ENCODE peak calls at places on chromosomes 6 and 20, in seven cellular contexts. One of them, this sample, is unnamed.

GRCh38 chr6:100269189-100269588 is 195.5 kb downstream of the SIM1 start:
- DNase-seq in transverse colon: no peak
- DNase-seq in stimulated activated naive CD8-positive, alpha-beta T cell treated with anti-CD3 and anti-CD28 coated beads, Interleukin-15, amount 100 ng/mL, for 72 hours: no peak
- DNase-seq in GM23338: no peak
- DNase-seq in stimulated activated CD4-positive, alpha-beta T cell treated with anti-CD3 and anti-CD28 coated beads, Interleukin-15, amount 100 ng/mL, for 1 hour: no peak
- DNase-seq in breast epithelium: no peak
- DNase-seq in adipocyte: peak
- DNase-seq in this sample: no peak

GRCh38 chr20:992801-993535 is 9.1 kb downstream of the RSPO4 start:
- DNase-seq in transverse colon: no peak
- DNase-seq in stimulated activated naive CD8-positive, alpha-beta T cell treated with anti-CD3 and anti-CD28 coated beads, Interleukin-15, amount 100 ng/mL, for 72 hours: no peak
- DNase-seq in GM23338: no peak
- DNase-seq in stimulated activated CD4-positive, alpha-beta T cell treated with anti-CD3 and anti-CD28 coated beads, Interleukin-15, amount 100 ng/mL, for 1 hour: no peak
- DNase-seq in breast epithelium: no peak
- DNase-seq in adipocyte: no peak
- DNase-seq in this sample: no peak

GRCh38 chr6:14765106-14765505 is 480.8 kb upstream of the JARID2 start:
- DNase-seq in transverse colon: no peak
- DNase-seq in stimulated activated naive CD8-positive, alpha-beta T cell treated with anti-CD3 and anti-CD28 coated beads, Interleukin-15, amount 100 ng/mL, for 72 hours: no peak
- DNase-seq in GM23338: no peak
- DNase-seq in stimulated activated CD4-positive, alpha-beta T cell treated with anti-CD3 and anti-CD28 coated beads, Interleukin-15, amount 100 ng/mL, for 1 hour: no peak
- DNase-seq in breast epithelium: no peak
- DNase-seq in adipocyte: peak
- DNase-seq in this sample: no peak

GRCh38 chr6:106685833-106686232 is 56.5 kb downstream of the QRSL1 start:
- DNase-seq in transverse colon: no peak
- DNase-seq in stimulated activated naive CD8-positive, alpha-beta T cell treated with anti-CD3 and anti-CD28 coated beads, Interleukin-15, amount 100 ng/mL, for 72 hours: no peak
- DNase-seq in GM23338: no peak
- DNase-seq in stimulated activated CD4-positive, alpha-beta T cell treated with anti-CD3 and anti-CD28 coated beads, Interleukin-15, amount 100 ng/mL, for 1 hour: no peak
- DNase-seq in breast epithelium: no peak
- DNase-seq in adipocyte: no peak
- DNase-seq in this sample: no peak

GRCh38 chr6:125509477-125509876 is 207.7 kb upstream of the HDDC2 start:
- DNase-seq in transverse colon: no peak
- DNase-seq in stimulated activated naive CD8-positive, alpha-beta T cell treated with anti-CD3 and anti-CD28 coated beads, Interleukin-15, amount 100 ng/mL, for 72 hours: no peak
- DNase-seq in GM23338: no peak
- DNase-seq in stimulated activated CD4-positive, alpha-beta T cell treated with anti-CD3 and anti-CD28 coated beads, Interleukin-15, amount 100 ng/mL, for 1 hour: no peak
- DNase-seq in breast epithelium: no peak
- DNase-seq in adipocyte: no peak
- DNase-seq in this sample: no peak

GRCh38 chr6:15616266-15616665 is 46.6 kb downstream of the DTNBP1 start:
- DNase-seq in transverse colon: no peak
- DNase-seq in stimulated activated naive CD8-positive, alpha-beta T cell treated with anti-CD3 and anti-CD28 coated beads, Interleukin-15, amount 100 ng/mL, for 72 hours: no peak
- DNase-seq in GM23338: peak
- DNase-seq in stimulated activated CD4-positive, alpha-beta T cell treated with anti-CD3 and anti-CD28 coated beads, Interleukin-15, amount 100 ng/mL, for 1 hour: no peak
- DNase-seq in breast epithelium: no peak
- DNase-seq in adipocyte: no peak
- DNase-seq in this sample: no peak

GRCh38 chr6:31163922-31164321 is 5.5 kb downstream of the TCF19 start:
- DNase-seq in transverse colon: no peak
- DNase-seq in stimulated activated naive CD8-positive, alpha-beta T cell treated with anti-CD3 and anti-CD28 coated beads, Interleukin-15, amount 100 ng/mL, for 72 hours: no peak
- DNase-seq in GM23338: no peak
- DNase-seq in stimulated activated CD4-positive, alpha-beta T cell treated with anti-CD3 and anti-CD28 coated beads, Interleukin-15, amount 100 ng/mL, for 1 hour: no peak
- DNase-seq in breast epithelium: no peak
- DNase-seq in adipocyte: no peak
- DNase-seq in this sample: no peak

GRCh38 chr6:72966628-72967280 is 258.5 kb downstream of the KHDC1L start:
- DNase-seq in transverse colon: no peak
- DNase-seq in stimulated activated naive CD8-positive, alpha-beta T cell treated with anti-CD3 and anti-CD28 coated beads, Interleukin-15, amount 100 ng/mL, for 72 hours: no peak
- DNase-seq in GM23338: no peak
- DNase-seq in stimulated activated CD4-positive, alpha-beta T cell treated with anti-CD3 and anti-CD28 coated beads, Interleukin-15, amount 100 ng/mL, for 1 hour: no peak
- DNase-seq in breast epithelium: no peak
- DNase-seq in adipocyte: peak
- DNase-seq in this sample: no peak

GRCh38 chr6:10425973-10426780 is 11.3 kb upstream of the TFAP2A start:
- DNase-seq in transverse colon: peak
- DNase-seq in stimulated activated naive CD8-positive, alpha-beta T cell treated with anti-CD3 and anti-CD28 coated beads, Interleukin-15, amount 100 ng/mL, for 72 hours: no peak
- DNase-seq in GM23338: peak
- DNase-seq in stimulated activated CD4-positive, alpha-beta T cell treated with anti-CD3 and anti-CD28 coated beads, Interleukin-15, amount 100 ng/mL, for 1 hour: no peak
- DNase-seq in breast epithelium: peak
- DNase-seq in adipocyte: peak
- DNase-seq in this sample: no peak

GRCh38 chr6:25290306-25291060 is 11.3 kb downstream of the CARMIL1 start:
- DNase-seq in transverse colon: no peak
- DNase-seq in stimulated activated naive CD8-positive, alpha-beta T cell treated with anti-CD3 and anti-CD28 coated beads, Interleukin-15, amount 100 ng/mL, for 72 hours: no peak
- DNase-seq in GM23338: no peak
- DNase-seq in stimulated activated CD4-positive, alpha-beta T cell treated with anti-CD3 and anti-CD28 coated beads, Interleukin-15, amount 100 ng/mL, for 1 hour: no peak
- DNase-seq in breast epithelium: no peak
- DNase-seq in adipocyte: no peak
- DNase-seq in this sample: no peak

GRCh38 chr6:45504947-45505346 is 127.2 kb upstream of the SUPT3H start:
- DNase-seq in transverse colon: no peak
- DNase-seq in stimulated activated naive CD8-positive, alpha-beta T cell treated with anti-CD3 and anti-CD28 coated beads, Interleukin-15, amount 100 ng/mL, for 72 hours: no peak
- DNase-seq in GM23338: peak
- DNase-seq in stimulated activated CD4-positive, alpha-beta T cell treated with anti-CD3 and anti-CD28 coated beads, Interleukin-15, amount 100 ng/mL, for 1 hour: no peak
- DNase-seq in breast epithelium: no peak
- DNase-seq in adipocyte: peak
- DNase-seq in this sample: peak

GRCh38 chr20:61297981-61298380 is 45.9 kb downstream of the CDH4 start:
- DNase-seq in transverse colon: no peak
- DNase-seq in stimulated activated naive CD8-positive, alpha-beta T cell treated with anti-CD3 and anti-CD28 coated beads, Interleukin-15, amount 100 ng/mL, for 72 hours: no peak
- DNase-seq in GM23338: no peak
- DNase-seq in stimulated activated CD4-positive, alpha-beta T cell treated with anti-CD3 and anti-CD28 coated beads, Interleukin-15, amount 100 ng/mL, for 1 hour: no peak
- DNase-seq in breast epithelium: no peak
- DNase-seq in adipocyte: no peak
- DNase-seq in this sample: no peak

GRCh38 chr6:137156650-137157049 is 16.8 kb downstream of the IL22RA2 start:
- DNase-seq in transverse colon: no peak
- DNase-seq in stimulated activated naive CD8-positive, alpha-beta T cell treated with anti-CD3 and anti-CD28 coated beads, Interleukin-15, amount 100 ng/mL, for 72 hours: no peak
- DNase-seq in GM23338: no peak
- DNase-seq in stimulated activated CD4-positive, alpha-beta T cell treated with anti-CD3 and anti-CD28 coated beads, Interleukin-15, amount 100 ng/mL, for 1 hour: no peak
- DNase-seq in breast epithelium: no peak
- DNase-seq in adipocyte: no peak
- DNase-seq in this sample: no peak

GRCh38 chr6:108872001-108872974 is 24.1 kb downstream of the ARMC2 start:
- DNase-seq in transverse colon: peak
- DNase-seq in stimulated activated naive CD8-positive, alpha-beta T cell treated with anti-CD3 and anti-CD28 coated beads, Interleukin-15, amount 100 ng/mL, for 72 hours: no peak
- DNase-seq in GM23338: peak
- DNase-seq in stimulated activated CD4-positive, alpha-beta T cell treated with anti-CD3 and anti-CD28 coated beads, Interleukin-15, amount 100 ng/mL, for 1 hour: no peak
- DNase-seq in breast epithelium: no peak
- DNase-seq in adipocyte: no peak
- DNase-seq in this sample: no peak

GRCh38 chr6:83138118-83138722 is 54.8 kb downstream of the PGM3 start:
- DNase-seq in transverse colon: no peak
- DNase-seq in stimulated activated naive CD8-positive, alpha-beta T cell treated with anti-CD3 and anti-CD28 coated beads, Interleukin-15, amount 100 ng/mL, for 72 hours: no peak
- DNase-seq in GM23338: no peak
- DNase-seq in stimulated activated CD4-positive, alpha-beta T cell treated with anti-CD3 and anti-CD28 coated beads, Interleukin-15, amount 100 ng/mL, for 1 hour: no peak
- DNase-seq in breast epithelium: no peak
- DNase-seq in adipocyte: no peak
- DNase-seq in this sample: no peak

GRCh38 chr6:76453270-76453669 is 380.8 kb upstream of the IMPG1 start:
- DNase-seq in transverse colon: no peak
- DNase-seq in stimulated activated naive CD8-positive, alpha-beta T cell treated with anti-CD3 and anti-CD28 coated beads, Interleukin-15, amount 100 ng/mL, for 72 hours: no peak
- DNase-seq in GM23338: peak
- DNase-seq in stimulated activated CD4-positive, alpha-beta T cell treated with anti-CD3 and anti-CD28 coated beads, Interleukin-15, amount 100 ng/mL, for 1 hour: no peak
- DNase-seq in breast epithelium: no peak
- DNase-seq in adipocyte: no peak
- DNase-seq in this sample: no peak

GRCh38 chr6:149356081-149356750 is 38.7 kb downstream of the TAB2 start:
- DNase-seq in transverse colon: no peak
- DNase-seq in stimulated activated naive CD8-positive, alpha-beta T cell treated with anti-CD3 and anti-CD28 coated beads, Interleukin-15, amount 100 ng/mL, for 72 hours: no peak
- DNase-seq in GM23338: no peak
- DNase-seq in stimulated activated CD4-positive, alpha-beta T cell treated with anti-CD3 and anti-CD28 coated beads, Interleukin-15, amount 100 ng/mL, for 1 hour: no peak
- DNase-seq in breast epithelium: no peak
- DNase-seq in adipocyte: no peak
- DNase-seq in this sample: no peak

GRCh38 chr6:166032366-166033171 is 135.1 kb downstream of the TBXT start:
- DNase-seq in transverse colon: peak
- DNase-seq in stimulated activated naive CD8-positive, alpha-beta T cell treated with anti-CD3 and anti-CD28 coated beads, Interleukin-15, amount 100 ng/mL, for 72 hours: no peak
- DNase-seq in GM23338: peak
- DNase-seq in stimulated activated CD4-positive, alpha-beta T cell treated with anti-CD3 and anti-CD28 coated beads, Interleukin-15, amount 100 ng/mL, for 1 hour: no peak
- DNase-seq in breast epithelium: no peak
- DNase-seq in adipocyte: no peak
- DNase-seq in this sample: no peak

GRCh38 chr6:160967351-160967750 is 24.2 kb upstream of the MAP3K4 start:
- DNase-seq in transverse colon: no peak
- DNase-seq in stimulated activated naive CD8-positive, alpha-beta T cell treated with anti-CD3 and anti-CD28 coated beads, Interleukin-15, amount 100 ng/mL, for 72 hours: no peak
- DNase-seq in GM23338: no peak
- DNase-seq in stimulated activated CD4-positive, alpha-beta T cell treated with anti-CD3 and anti-CD28 coated beads, Interleukin-15, amount 100 ng/mL, for 1 hour: no peak
- DNase-seq in breast epithelium: no peak
- DNase-seq in adipocyte: no peak
- DNase-seq in this sample: no peak

GRCh38 chr6:17551383-17551958 is 48.6 kb upstream of the FAM8A1 start:
- DNase-seq in transverse colon: no peak
- DNase-seq in stimulated activated naive CD8-positive, alpha-beta T cell treated with anti-CD3 and anti-CD28 coated beads, Interleukin-15, amount 100 ng/mL, for 72 hours: no peak
- DNase-seq in GM23338: no peak
- DNase-seq in stimulated activated CD4-positive, alpha-beta T cell treated with anti-CD3 and anti-CD28 coated beads, Interleukin-15, amount 100 ng/mL, for 1 hour: no peak
- DNase-seq in breast epithelium: no peak
- DNase-seq in adipocyte: no peak
- DNase-seq in this sample: no peak

GRCh38 chr6:71480577-71480976 is 192.0 kb downstream of the OGFRL1 start:
- DNase-seq in transverse colon: no peak
- DNase-seq in stimulated activated naive CD8-positive, alpha-beta T cell treated with anti-CD3 and anti-CD28 coated beads, Interleukin-15, amount 100 ng/mL, for 72 hours: no peak
- DNase-seq in GM23338: no peak
- DNase-seq in stimulated activated CD4-positive, alpha-beta T cell treated with anti-CD3 and anti-CD28 coated beads, Interleukin-15, amount 100 ng/mL, for 1 hour: no peak
- DNase-seq in breast epithelium: no peak
- DNase-seq in adipocyte: no peak
- DNase-seq in this sample: no peak

GRCh38 chr20:10861086-10861485 is 187.3 kb upstream of the JAG1 start:
- DNase-seq in transverse colon: no peak
- DNase-seq in stimulated activated naive CD8-positive, alpha-beta T cell treated with anti-CD3 and anti-CD28 coated beads, Interleukin-15, amount 100 ng/mL, for 72 hours: no peak
- DNase-seq in GM23338: no peak
- DNase-seq in stimulated activated CD4-positive, alpha-beta T cell treated with anti-CD3 and anti-CD28 coated beads, Interleukin-15, amount 100 ng/mL, for 1 hour: no peak
- DNase-seq in breast epithelium: no peak
- DNase-seq in adipocyte: peak
- DNase-seq in this sample: no peak

GRCh38 chr6:127933852-127934840 is 33.3 kb upstream of the THEMIS start:
- DNase-seq in transverse colon: no peak
- DNase-seq in stimulated activated naive CD8-positive, alpha-beta T cell treated with anti-CD3 and anti-CD28 coated beads, Interleukin-15, amount 100 ng/mL, for 72 hours: peak
- DNase-seq in GM23338: no peak
- DNase-seq in stimulated activated CD4-positive, alpha-beta T cell treated with anti-CD3 and anti-CD28 coated beads, Interleukin-15, amount 100 ng/mL, for 1 hour: no peak
- DNase-seq in breast epithelium: no peak
- DNase-seq in adipocyte: no peak
- DNase-seq in this sample: no peak

GRCh38 chr6:36735110-36735971 is 37.7 kb downstream of the RAB44 start:
- DNase-seq in transverse colon: peak
- DNase-seq in stimulated activated naive CD8-positive, alpha-beta T cell treated with anti-CD3 and anti-CD28 coated beads, Interleukin-15, amount 100 ng/mL, for 72 hours: peak
- DNase-seq in GM23338: peak
- DNase-seq in stimulated activated CD4-positive, alpha-beta T cell treated with anti-CD3 and anti-CD28 coated beads, Interleukin-15, amount 100 ng/mL, for 1 hour: no peak
- DNase-seq in breast epithelium: no peak
- DNase-seq in adipocyte: peak
- DNase-seq in this sample: no peak

GRCh38 chr6:105209950-105210706 is 30.3 kb upstream of the POPDC3 start:
- DNase-seq in transverse colon: no peak
- DNase-seq in stimulated activated naive CD8-positive, alpha-beta T cell treated with anti-CD3 and anti-CD28 coated beads, Interleukin-15, amount 100 ng/mL, for 72 hours: no peak
- DNase-seq in GM23338: no peak
- DNase-seq in stimulated activated CD4-positive, alpha-beta T cell treated with anti-CD3 and anti-CD28 coated beads, Interleukin-15, amount 100 ng/mL, for 1 hour: no peak
- DNase-seq in breast epithelium: no peak
- DNase-seq in adipocyte: peak
- DNase-seq in this sample: no peak

GRCh38 chr6:12585497-12585958 is 131.0 kb upstream of the PHACTR1 start:
- DNase-seq in transverse colon: no peak
- DNase-seq in stimulated activated naive CD8-positive, alpha-beta T cell treated with anti-CD3 and anti-CD28 coated beads, Interleukin-15, amount 100 ng/mL, for 72 hours: no peak
- DNase-seq in GM23338: no peak
- DNase-seq in stimulated activated CD4-positive, alpha-beta T cell treated with anti-CD3 and anti-CD28 coated beads, Interleukin-15, amount 100 ng/mL, for 1 hour: no peak
- DNase-seq in breast epithelium: no peak
- DNase-seq in adipocyte: no peak
- DNase-seq in this sample: no peak

GRCh38 chr20:6818033-6818808 is 50.7 kb downstream of the BMP2 start:
- DNase-seq in transverse colon: no peak
- DNase-seq in stimulated activated naive CD8-positive, alpha-beta T cell treated with anti-CD3 and anti-CD28 coated beads, Interleukin-15, amount 100 ng/mL, for 72 hours: no peak
- DNase-seq in GM23338: peak
- DNase-seq in stimulated activated CD4-positive, alpha-beta T cell treated with anti-CD3 and anti-CD28 coated beads, Interleukin-15, amount 100 ng/mL, for 1 hour: no peak
- DNase-seq in breast epithelium: no peak
- DNase-seq in adipocyte: no peak
- DNase-seq in this sample: peak

This sample was measured in iPS-NIHi11.